ENCODE peak calls at places on chromosomes 3 and 15, in eight cellular contexts. P is lung; A is kidney epithelial cell; Z is ovary; B is heart right ventricle; U is SJSA1; N is effector memory CD4-positive, alpha-beta T cell; V is cardiac muscle cell. C is an unnamed sample.

GRCh38 chr3:27428446-27428845 is 55.7 kb downstream of the SLC4A7 start:
- DNase-seq in N (no peak), Z (no peak), V (no peak), P (no peak), U (no peak), A (no peak), B (no peak), C (no peak)

GRCh38 chr15:53830707-53831386 is 71.4 kb upstream of the WDR72 start:
- DNase-seq in Z (no peak), B (no peak), P (no peak), N (no peak), U (no peak), A (no peak), V (no peak), C (no peak)

GRCh38 chr15:28130651-28131050 is 31.5 kb upstream of the OCA2 start:
- DNase-seq in P (no peak), U (no peak), V (no peak), A (no peak), B (no peak), Z (no peak), N (no peak), C (no peak)

GRCh38 chr3:195003006-195003892 is 267.7 kb downstream of the XXYLT1 start:
- DNase-seq in P (peak), V (no peak), B (peak), Z (no peak), U (peak), A (no peak), N (no peak), C (peak)

GRCh38 chr3:172467170-172467824 is 19.0 kb upstream of the GHSR start:
- DNase-seq in N (no peak), A (peak), U (no peak), Z (no peak), P (no peak), B (no peak), V (no peak), C (no peak)

GRCh38 chr3:186588619-186589018 is 18.1 kb downstream of the DNAJB11 start:
- DNase-seq in A (no peak), B (no peak), U (no peak), Z (no peak), P (no peak), N (no peak), V (no peak), C (no peak)

GRCh38 chr3:30354972-30355371 is 251.4 kb upstream of the TGFBR2 start:
- DNase-seq in B (no peak), N (no peak), Z (no peak), A (no peak), P (no peak), U (no peak), V (no peak), C (no peak)

GRCh38 chr3:136276049-136276755 is 26.1 kb downstream of the PCCB start:
- DNase-seq in B (no peak), N (no peak), P (no peak), Z (no peak), A (no peak), U (no peak), V (no peak), C (no peak)

GRCh38 chr3:54967586-54968244 is 39.9 kb upstream of the LRTM1 start:
- DNase-seq in B (no peak), P (no peak), V (no peak), N (no peak), Z (no peak), U (no peak), A (no peak), C (peak)

GRCh38 chr3:134754768-134755559 is 40.1 kb upstream of the EPHB1 start:
- DNase-seq in Z (no peak), P (peak), N (no peak), U (no peak), V (peak), A (no peak), B (peak), C (peak)

GRCh38 chr3:30476373-30477082 is 129.9 kb upstream of the TGFBR2 start:
- DNase-seq in B (no peak), N (no peak), P (no peak), A (no peak), V (no peak), Z (no peak), U (no peak), C (no peak)

GRCh38 chr3:37225481-37225880 is 51.1 kb upstream of the LRRFIP2 start:
- DNase-seq in A (no peak), N (no peak), V (no peak), P (no peak), B (no peak), Z (no peak), U (no peak), C (no peak)

GRCh38 chr15:82750831-82751181 is 41.1 kb upstream of the AP3B2 start:
- DNase-seq in N (peak), A (no peak), V (no peak), B (no peak), U (no peak), Z (no peak), P (no peak), C (no peak)

GRCh38 chr3:8519156-8519555 is 17.5 kb downstream of the LMCD1 start:
- DNase-seq in P (no peak), B (no peak), N (no peak), U (no peak), Z (no peak), A (no peak), V (no peak), C (no peak)

GRCh38 chr15:75640483-75641175 is 605 bp upstream of the IMP3 start:
- DNase-seq in P (no peak), Z (no peak), A (no peak), U (no peak), V (peak), B (peak), N (peak), C (peak)

GRCh38 chr15:40736575-40736974 is 18.5 kb downstream of the RMDN3 start:
- DNase-seq in A (no peak), Z (no peak), V (no peak), U (no peak), P (no peak), B (no peak), N (no peak), C (no peak)

GRCh38 chr15:85592148-85592547 is 202.6 kb downstream of the KLHL25 start:
- DNase-seq in P (no peak), Z (no peak), N (no peak), V (no peak), B (no peak), A (no peak), U (no peak), C (peak)

GRCh38 chr15:42010434-42010833 is 10.4 kb downstream of the PLA2G4E start:
- DNase-seq in N (no peak), A (no peak), P (no peak), U (no peak), Z (no peak), V (no peak), B (no peak), C (no peak)

GRCh38 chr3:181637056-181637798 is 74.5 kb upstream of the SOX2 start:
- DNase-seq in V (no peak), N (no peak), P (no peak), B (no peak), A (no peak), Z (no peak), U (no peak), C (no peak)

GRCh38 chr15:32641517-32642059 is at the start of gene SCG5:
- DNase-seq in Z (no peak), P (no peak), A (no peak), U (no peak), N (no peak), V (peak), B (no peak), C (no peak)

GRCh38 chr3:197017003-197017402 is 12.6 kb downstream of the MELTF start:
- DNase-seq in N (no peak), V (no peak), A (no peak), P (no peak), B (no peak), Z (no peak), U (no peak), C (no peak)

GRCh38 chr15:62392411-62392810 is 227.3 kb upstream of the C2CD4B start:
- DNase-seq in B (peak), A (no peak), U (no peak), V (peak), P (no peak), Z (no peak), N (no peak), C (peak)

GRCh38 chr3:59006791-59007517 is 42.9 kb downstream of the CFAP20DC start:
- DNase-seq in N (no peak), V (no peak), B (peak), A (peak), Z (no peak), P (no peak), U (no peak), C (no peak)

GRCh38 chr3:97200387-97200786 is 386.0 kb downstream of the EPHA6 start:
- DNase-seq in P (no peak), B (no peak), A (no peak), N (no peak), Z (no peak), U (no peak), V (no peak), C (no peak)

GRCh38 chr3:49416867-49417266 is 4.6 kb downstream of the TCTA start:
- DNase-seq in A (no peak), Z (no peak), N (no peak), B (no peak), P (no peak), V (no peak), U (no peak), C (no peak)

GRCh38 chr3:121660356-121661171 is at the start of gene HCLS1:
- DNase-seq in Z (no peak), A (no peak), N (peak), P (peak), U (no peak), V (no peak), B (peak), C (peak)
- H3K4me3 ChIP-seq in Z (no peak), A (no peak), N (peak), P (no peak), U (no peak), V (no peak), B (no peak), C (peak)

GRCh38 chr3:114453296-114453888 is 159.6 kb downstream of the TIGIT start:
- DNase-seq in B (no peak), N (no peak), Z (no peak), U (no peak), A (no peak), V (no peak), P (no peak), C (no peak)
- H3K4me3 ChIP-seq in B (no peak), N (no peak), Z (no peak), U (no peak), A (no peak), V (peak), P (no peak), C (no peak)

GRCh38 chr15:81191701-81192100 is 5.0 kb upstream of the IL16 start:
- DNase-seq in U (no peak), N (no peak), V (no peak), A (no peak), P (no peak), B (no peak), Z (no peak), C (no peak)
- H3K4me3 ChIP-seq in U (no peak), N (no peak), V (no peak), A (no peak), P (no peak), B (no peak), Z (no peak), C (no peak)

DNA sequence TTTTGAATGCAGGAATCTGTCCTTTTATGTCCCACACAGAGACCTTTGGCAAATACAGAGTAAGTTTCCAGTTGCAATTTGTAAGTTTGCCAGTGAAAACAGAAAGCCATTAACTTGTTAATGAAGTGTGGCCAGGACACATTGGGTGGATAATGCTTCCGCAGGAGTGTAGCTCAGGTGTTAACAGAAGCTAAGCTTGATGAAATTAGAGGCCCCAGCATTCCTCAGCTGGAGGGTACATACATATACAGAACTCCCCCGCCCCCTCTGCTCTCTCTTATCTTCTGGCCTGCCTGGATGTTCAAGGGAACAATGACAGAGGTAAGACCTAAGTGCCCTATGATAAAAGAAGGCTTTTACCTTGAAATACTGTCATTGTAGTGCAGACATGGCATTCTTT is 8.2 kb upstream of the LRRC2 start:
- DNase-seq in P (no peak), N (no peak), U (no peak), V (peak), A (no peak), B (no peak), Z (no peak), C (no peak)
- H3K4me3 ChIP-seq in P (no peak), N (no peak), U (no peak), V (no peak), A (no peak), B (no peak), Z (no peak), C (no peak)

C was measured in NB4.